ENCODE peak calls at places on chromosomes 7 and 10, in ten cellular contexts. B is AG04450; A is pancreas; T is Panc1; H is activated naive CD8-positive, alpha-beta T cell treated with anti-CD3 and anti-CD28 coated beads, Interleukin-2, amount 50 U/mL, for 24 hours; L is endothelial cell; D is NCI-H1694 treated with DMSO at 0.1 percent for 48 hours; V is NCI-H1417; X is foreskin fibroblast; M is stimulated activated CD4-positive, alpha-beta T cell treated with anti-CD3 and anti-CD28 coated beads, Interleukin-2, amount 100 ng/mL, for 48 hours. O is an unnamed sample.

GRCh38 chr10:59387951-59388431 is 25.6 kb upstream of the FAM13C start:
- DNase-seq in B (peak), A (no peak), T (no peak), H (no peak), L (no peak), D (no peak), V (no peak), X (peak), M (no peak), O (no peak)

GRCh38 chr10:100612601-100613595 is 77.2 kb downstream of the HIF1AN start:
- DNase-seq in B (no peak), A (no peak), T (no peak), H (no peak), L (no peak), D (no peak), V (no peak), X (no peak), M (no peak), O (no peak)

GRCh38 chr10:4407783-4408182 is 418.2 kb upstream of the AKR1E2 start:
- DNase-seq in B (no peak), A (no peak), T (no peak), H (no peak), L (no peak), D (no peak), V (no peak), X (peak), M (no peak), O (peak)

GRCh38 chr7:100174582-100174981 is 2.6 kb downstream of the GPC2 start:
- DNase-seq in B (no peak), A (no peak), T (no peak), H (no peak), L (no peak), D (no peak), V (no peak), X (no peak), M (no peak), O (no peak)

GRCh38 chr7:148941598-148942280 is 57.6 kb upstream of the EZH2 start:
- DNase-seq in B (peak), A (peak), T (peak), H (peak), L (peak), D (peak), V (peak), X (peak), M (peak), O (peak)

GRCh38 chr10:79982861-79983260 is 34.0 kb upstream of the SFTPD start:
- DNase-seq in B (no peak), A (no peak), T (no peak), H (no peak), L (no peak), D (no peak), V (no peak), X (no peak), M (no peak), O (no peak)

GRCh38 chr7:84663224-84663623 is 468.6 kb upstream of the SEMA3A start:
- DNase-seq in B (no peak), A (no peak), T (no peak), H (no peak), L (no peak), D (no peak), V (no peak), X (peak), M (no peak), O (no peak)

GRCh38 chr10:96357038-96357620 is 1.7 kb downstream of the OPALIN start:
- DNase-seq in B (no peak), A (no peak), T (no peak), H (no peak), L (no peak), D (no peak), V (no peak), X (no peak), M (no peak), O (no peak)

GRCh38 chr10:93058139-93058538 is 2.5 kb upstream of the CYP26C1 start:
- DNase-seq in B (no peak), A (no peak), T (peak), H (no peak), L (no peak), D (no peak), V (no peak), X (no peak), M (no peak), O (no peak)

GRCh38 chr7:29109815-29110385 is 36.4 kb downstream of the CPVL start:
- DNase-seq in B (no peak), A (no peak), T (no peak), H (no peak), L (no peak), D (no peak), V (no peak), X (no peak), M (no peak), O (no peak)

GRCh38 chr7:20021834-20022233 is 195.3 kb downstream of the MACC1 start:
- DNase-seq in B (no peak), A (no peak), T (no peak), H (no peak), L (no peak), D (no peak), V (no peak), X (no peak), M (no peak), O (no peak)

GRCh38 chr10:124194199-124194824 is 100.9 kb upstream of the CHST15 start:
- DNase-seq in B (no peak), A (no peak), T (no peak), H (no peak), L (no peak), D (no peak), V (no peak), X (no peak), M (no peak), O (no peak)

GRCh38 chr7:974172-974571 is 1.2 kb downstream of the COX19 start:
- DNase-seq in B (no peak), A (no peak), T (no peak), H (no peak), L (no peak), D (no peak), V (no peak), X (no peak), M (no peak), O (no peak)

GRCh38 chr10:78672898-78673297 is 395.9 kb upstream of the ZMIZ1 start:
- DNase-seq in B (peak), A (no peak), T (no peak), H (no peak), L (no peak), D (no peak), V (no peak), X (peak), M (no peak), O (no peak)

GRCh38 chr7:76294344-76295024 is 8.0 kb upstream of the HSPB1 start:
- DNase-seq in B (peak), A (peak), T (no peak), H (no peak), L (no peak), D (peak), V (peak), X (peak), M (no peak), O (peak)

GRCh38 chr10:95864906-95865813 is 42.6 kb upstream of the CC2D2B start:
- DNase-seq in B (peak), A (no peak), T (peak), H (peak), L (peak), D (peak), V (no peak), X (peak), M (peak), O (peak)

GRCh38 chr10:35300063-35300699 is 36.1 kb upstream of the CCNY start:
- DNase-seq in B (no peak), A (no peak), T (peak), H (peak), L (no peak), D (no peak), V (no peak), X (peak), M (no peak), O (peak)

GRCh38 chr7:102111063-102111757 is 175.5 kb upstream of the SH2B2 start:
- DNase-seq in B (no peak), A (no peak), T (no peak), H (no peak), L (no peak), D (no peak), V (no peak), X (no peak), M (no peak), O (no peak)

GRCh38 chr10:15123749-15124184 is 26.6 kb downstream of the RPP38 start:
- DNase-seq in B (peak), A (no peak), T (no peak), H (no peak), L (no peak), D (no peak), V (no peak), X (peak), M (no peak), O (no peak)

GRCh38 chr7:90988523-90988922 is 275.7 kb upstream of the FZD1 start:
- DNase-seq in B (no peak), A (no peak), T (no peak), H (no peak), L (no peak), D (peak), V (peak), X (no peak), M (no peak), O (no peak)